ENCODE peak calls at places on chromosomes 7 and 10, in eight cellular contexts. One of them, this sample, is unnamed.
A peak's percentile ranks its signal among the peaks of the same experiment; 100 is the strongest.

GRCh38 chr10:68208424-68209042 is 23.4 kb downstream of the ATOH7 start:
- DNase-seq in tibial artery: no peak
- DNase-seq in A549: peak; percentile 90
- DNase-seq in tibial nerve: no peak
- DNase-seq in IMR-90: peak; percentile 79
- DNase-seq in fibroblast of lung: peak; percentile 81
- DNase-seq in spleen: no peak
- DNase-seq in astrocyte: peak; percentile 55
- DNase-seq in this sample: peak; percentile 65

GRCh38 chr7:155435110-155435509 is 22.8 kb upstream of the EN2 start:
- DNase-seq in IMR-90: no peak
- DNase-seq in tibial artery: no peak
- DNase-seq in fibroblast of lung: no peak
- DNase-seq in astrocyte: no peak
- DNase-seq in spleen: peak; percentile 1
- DNase-seq in A549: no peak
- DNase-seq in tibial nerve: no peak
- DNase-seq in this sample: no peak

GRCh38 chr10:132570771-132571564 is 33.4 kb downstream of the INPP5A start:
- DNase-seq in tibial nerve: no peak
- DNase-seq in fibroblast of lung: no peak
- DNase-seq in spleen: peak; percentile 93
- DNase-seq in A549: no peak
- DNase-seq in astrocyte: no peak
- DNase-seq in tibial artery: no peak
- DNase-seq in IMR-90: no peak
- DNase-seq in this sample: no peak

GRCh38 chr10:115141254-115141653 is 48.1 kb downstream of the ATRNL1 start:
- DNase-seq in tibial nerve: no peak
- DNase-seq in fibroblast of lung: peak; percentile 48
- DNase-seq in A549: peak; percentile 8
- DNase-seq in tibial artery: no peak
- DNase-seq in spleen: no peak
- DNase-seq in astrocyte: peak; percentile 1
- DNase-seq in IMR-90: peak; percentile 12
- DNase-seq in this sample: no peak

GRCh38 chr7:46759711-46760480 is 822.0 kb downstream of the TNS3 start:
- DNase-seq in tibial artery: no peak
- DNase-seq in fibroblast of lung: peak; percentile 51
- DNase-seq in spleen: no peak
- DNase-seq in IMR-90: peak; percentile 38
- DNase-seq in A549: peak; percentile 29
- DNase-seq in astrocyte: peak; percentile 78
- DNase-seq in tibial nerve: no peak
- DNase-seq in this sample: no peak

GRCh38 chr10:18476283-18476682 is 175.1 kb downstream of the NSUN6 start:
- DNase-seq in spleen: no peak
- DNase-seq in tibial nerve: no peak
- DNase-seq in astrocyte: no peak
- DNase-seq in tibial artery: no peak
- DNase-seq in A549: no peak
- DNase-seq in fibroblast of lung: no peak
- DNase-seq in IMR-90: no peak
- DNase-seq in this sample: no peak

GRCh38 chr7:105916603-105917002 is 40.2 kb upstream of the ATXN7L1 start:
- DNase-seq in fibroblast of lung: peak; percentile 48
- DNase-seq in A549: no peak
- DNase-seq in IMR-90: peak; percentile 56
- DNase-seq in astrocyte: peak; percentile 36
- DNase-seq in spleen: no peak
- DNase-seq in tibial nerve: no peak
- DNase-seq in tibial artery: no peak
- DNase-seq in this sample: no peak

GRCh38 chr10:132407243-132407746 is 10.3 kb downstream of the PWWP2B start:
- DNase-seq in A549: no peak
- DNase-seq in astrocyte: no peak
- DNase-seq in tibial artery: no peak
- DNase-seq in spleen: no peak
- DNase-seq in fibroblast of lung: no peak
- DNase-seq in IMR-90: no peak
- DNase-seq in tibial nerve: no peak
- DNase-seq in this sample: no peak

GRCh38 chr7:132207211-132207610 is 369.1 kb downstream of the PLXNA4 start:
- DNase-seq in fibroblast of lung: no peak
- DNase-seq in A549: no peak
- DNase-seq in tibial nerve: no peak
- DNase-seq in IMR-90: no peak
- DNase-seq in spleen: no peak
- DNase-seq in astrocyte: no peak
- DNase-seq in tibial artery: no peak
- DNase-seq in this sample: no peak

GRCh38 chr10:31197886-31198285 is 121.1 kb upstream of the ZEB1 start:
- DNase-seq in spleen: no peak
- DNase-seq in fibroblast of lung: no peak
- DNase-seq in tibial artery: no peak
- DNase-seq in tibial nerve: no peak
- DNase-seq in astrocyte: peak; percentile 8
- DNase-seq in A549: no peak
- DNase-seq in IMR-90: peak; percentile 78
- DNase-seq in this sample: no peak

GRCh38 chr10:117174439-117175214 is 22.7 kb upstream of the KCNK18 start:
- DNase-seq in IMR-90: peak; percentile 57
- DNase-seq in fibroblast of lung: peak; percentile 63
- DNase-seq in astrocyte: peak; percentile 46
- DNase-seq in tibial nerve: peak; percentile 85
- DNase-seq in spleen: peak; percentile 90
- DNase-seq in A549: peak; percentile 80
- DNase-seq in tibial artery: peak; percentile 76
- DNase-seq in this sample: peak; percentile 62

GRCh38 chr7:24608504-24608903 is 35.3 kb downstream of the PALS2 start:
- DNase-seq in spleen: no peak
- DNase-seq in tibial nerve: no peak
- DNase-seq in tibial artery: no peak
- DNase-seq in astrocyte: no peak
- DNase-seq in IMR-90: no peak
- DNase-seq in fibroblast of lung: no peak
- DNase-seq in A549: no peak
- DNase-seq in this sample: no peak

GRCh38 chr10:86361134-86362128 is 5.2 kb downstream of the GRID1 start:
- DNase-seq in spleen: peak; percentile 48
- DNase-seq in fibroblast of lung: no peak
- DNase-seq in A549: no peak
- DNase-seq in astrocyte: no peak
- DNase-seq in tibial nerve: no peak
- DNase-seq in IMR-90: no peak
- DNase-seq in tibial artery: peak; percentile 50
- DNase-seq in this sample: peak; percentile 34

GRCh38 chr7:114100810-114101209 is 182.0 kb upstream of the PPP1R3A start:
- DNase-seq in fibroblast of lung: no peak
- DNase-seq in tibial artery: no peak
- DNase-seq in spleen: no peak
- DNase-seq in tibial nerve: no peak
- DNase-seq in A549: no peak
- DNase-seq in astrocyte: no peak
- DNase-seq in IMR-90: no peak
- DNase-seq in this sample: no peak

GRCh38 chr10:122276611-122277205 is 5.6 kb downstream of the BTBD16 start:
- DNase-seq in astrocyte: peak; percentile 43
- DNase-seq in IMR-90: peak; percentile 65
- DNase-seq in fibroblast of lung: peak; percentile 35
- DNase-seq in spleen: no peak
- DNase-seq in A549: peak; percentile 71
- DNase-seq in tibial artery: no peak
- DNase-seq in tibial nerve: no peak
- DNase-seq in this sample: peak; percentile 59

GRCh38 chr7:29274156-29275017 is 79.8 kb downstream of the CHN2 start:
- DNase-seq in IMR-90: no peak
- DNase-seq in spleen: no peak
- DNase-seq in fibroblast of lung: peak; percentile 74
- DNase-seq in tibial artery: no peak
- DNase-seq in tibial nerve: no peak
- DNase-seq in A549: no peak
- DNase-seq in astrocyte: peak; percentile 51
- DNase-seq in this sample: no peak

GRCh38 chr7:66359656-66360211 is 154.6 kb downstream of the TPST1 start:
- DNase-seq in A549: no peak
- DNase-seq in tibial nerve: no peak
- DNase-seq in tibial artery: no peak
- DNase-seq in IMR-90: no peak
- DNase-seq in fibroblast of lung: peak; percentile 28
- DNase-seq in spleen: peak; percentile 45
- DNase-seq in astrocyte: no peak
- DNase-seq in this sample: peak; percentile 83

GRCh38 chr7:157928171-157928794 is 591.5 kb downstream of the DNAJB6 start:
- DNase-seq in spleen: no peak
- DNase-seq in astrocyte: no peak
- DNase-seq in tibial artery: no peak
- DNase-seq in IMR-90: no peak
- DNase-seq in fibroblast of lung: no peak
- DNase-seq in A549: no peak
- DNase-seq in tibial nerve: no peak
- DNase-seq in this sample: no peak

GRCh38 chr7:157930441-157930840 is 593.6 kb downstream of the DNAJB6 start:
- DNase-seq in astrocyte: no peak
- DNase-seq in fibroblast of lung: no peak
- DNase-seq in tibial artery: no peak
- DNase-seq in A549: no peak
- DNase-seq in IMR-90: no peak
- DNase-seq in spleen: no peak
- DNase-seq in tibial nerve: no peak
- DNase-seq in this sample: no peak

GRCh38 chr7:157930926-157931466 is 594.2 kb downstream of the DNAJB6 start:
- DNase-seq in A549: no peak
- DNase-seq in tibial artery: no peak
- DNase-seq in tibial nerve: no peak
- DNase-seq in spleen: no peak
- DNase-seq in IMR-90: no peak
- DNase-seq in astrocyte: no peak
- DNase-seq in fibroblast of lung: no peak
- DNase-seq in this sample: no peak

GRCh38 chr7:157928808-157929425 is 592.1 kb downstream of the DNAJB6 start:
- DNase-seq in spleen: no peak
- DNase-seq in tibial nerve: no peak
- DNase-seq in astrocyte: no peak
- DNase-seq in fibroblast of lung: no peak
- DNase-seq in tibial artery: no peak
- DNase-seq in A549: no peak
- DNase-seq in IMR-90: no peak
- DNase-seq in this sample: no peak

GRCh38 chr7:157929671-157930070 is 592.9 kb downstream of the DNAJB6 start:
- DNase-seq in A549: no peak
- DNase-seq in tibial artery: no peak
- DNase-seq in astrocyte: no peak
- DNase-seq in fibroblast of lung: no peak
- DNase-seq in tibial nerve: no peak
- DNase-seq in spleen: no peak
- DNase-seq in IMR-90: no peak
- DNase-seq in this sample: no peak
- H3K9me3 ChIP-seq in A549: peaks cover 14% of the 10 kb centered on the region
- H3K9me3 ChIP-seq in tibial artery: peaks cover 2% of the 10 kb centered on the region
- H3K9me3 ChIP-seq in astrocyte: peaks cover 21% of the 10 kb centered on the region
- H3K9me3 ChIP-seq in fibroblast of lung: no peaks in the 10 kb centered on the region
- H3K9me3 ChIP-seq in tibial nerve: no peaks in the 10 kb centered on the region
- H3K9me3 ChIP-seq in spleen: no peaks in the 10 kb centered on the region
- H3K9me3 ChIP-seq in IMR-90: peaks cover 53% of the 10 kb centered on the region
- H3K9me3 ChIP-seq in this sample: peaks cover 25% of the 10 kb centered on the region

DNA sequence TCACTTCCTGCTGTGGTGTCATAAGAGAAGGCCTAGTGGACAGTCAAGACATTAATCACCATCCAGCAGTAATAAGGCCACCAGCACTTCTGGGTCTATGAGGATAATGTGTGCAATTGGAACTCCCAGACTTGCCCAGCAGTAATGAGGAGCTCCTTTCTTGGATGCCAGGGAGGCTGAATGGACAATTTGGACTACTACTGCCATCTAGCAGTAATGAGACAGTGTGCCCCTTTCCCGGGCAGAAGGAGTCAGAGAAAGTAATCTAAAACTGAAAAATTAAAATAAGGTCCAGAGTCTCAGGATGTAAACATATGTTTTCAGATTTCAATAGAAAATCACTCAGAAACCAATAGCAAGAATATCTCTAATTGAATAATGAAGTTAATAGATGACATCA is 400.4 kb downstream of the CDC14C start:
- DNase-seq in astrocyte: peak; percentile 3
- DNase-seq in spleen: no peak
- DNase-seq in tibial artery: no peak
- DNase-seq in A549: peak; percentile 4
- DNase-seq in IMR-90: no peak
- DNase-seq in tibial nerve: no peak
- DNase-seq in fibroblast of lung: no peak
- DNase-seq in this sample: no peak
- TF ChIP-seq CTCF in astrocyte: no peak
- TF ChIP-seq CTCF in spleen: peak; percentile 35
- TF ChIP-seq CTCF in tibial artery: no peak
- TF ChIP-seq CTCF in A549: no peak
- TF ChIP-seq CTCF in IMR-90: no peak
- TF ChIP-seq CTCF in tibial nerve: no peak
- TF ChIP-seq CTCF in fibroblast of lung: no peak
- TF ChIP-seq CTCF in this sample: peak; percentile 56

GRCh38 chr10:53980210-53980609 is 820.8 kb downstream of the PCDH15 start:
- DNase-seq in spleen: no peak
- DNase-seq in astrocyte: no peak
- DNase-seq in tibial nerve: no peak
- DNase-seq in A549: no peak
- DNase-seq in IMR-90: no peak
- DNase-seq in tibial artery: no peak
- DNase-seq in fibroblast of lung: no peak
- DNase-seq in this sample: no peak
- H3K4me3 ChIP-seq in spleen: no peak overlapping the region
- H3K4me3 ChIP-seq in astrocyte: no peak overlapping the region
- H3K4me3 ChIP-seq in tibial nerve: no peak overlapping the region
- H3K4me3 ChIP-seq in A549: no peak overlapping the region
- H3K4me3 ChIP-seq in IMR-90: no peak overlapping the region
- H3K4me3 ChIP-seq in tibial artery: no peak overlapping the region
- H3K4me3 ChIP-seq in fibroblast of lung: no peak overlapping the region
- H3K4me3 ChIP-seq in this sample: no peak overlapping the region

DNA sequence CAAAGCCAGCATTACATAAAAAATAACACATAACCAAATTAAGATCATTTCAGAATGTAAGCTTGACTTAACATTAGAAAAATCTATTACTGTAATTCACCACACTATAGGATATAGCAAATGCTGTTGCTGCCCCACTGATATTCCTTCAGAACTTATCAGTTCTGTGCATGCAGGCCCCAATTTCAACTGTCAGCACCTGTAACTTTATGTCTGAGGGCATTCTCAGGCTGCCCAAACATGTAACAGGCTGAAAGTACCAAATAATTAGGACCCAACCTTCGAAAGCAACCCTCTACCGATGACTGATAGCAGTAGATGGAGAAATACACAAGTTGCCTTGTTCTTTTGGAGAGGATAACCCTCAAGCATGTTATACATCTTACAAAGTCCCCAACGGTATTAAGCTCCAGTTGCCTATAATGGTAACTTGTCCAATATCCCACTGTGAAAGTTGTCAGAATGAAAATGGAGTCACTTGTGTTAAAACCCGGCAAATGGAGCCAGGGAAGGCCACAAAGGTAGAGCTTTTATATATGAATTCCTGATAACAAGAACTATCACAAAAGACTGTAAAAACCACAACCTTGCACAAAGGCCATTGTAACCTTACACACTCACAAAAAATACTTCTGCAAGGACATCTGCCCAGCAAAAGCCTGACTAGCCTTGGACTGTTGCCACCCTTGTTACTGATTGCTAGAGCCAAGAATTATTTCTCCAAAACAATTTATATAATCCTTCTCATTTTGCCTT is 66.9 kb upstream of the ZNF746 start:
- DNase-seq in tibial nerve: no peak
- DNase-seq in IMR-90: no peak
- DNase-seq in spleen: no peak
- DNase-seq in A549: no peak
- DNase-seq in fibroblast of lung: no peak
- DNase-seq in astrocyte: no peak
- DNase-seq in tibial artery: no peak
- DNase-seq in this sample: no peak
- H3K9me3 ChIP-seq in tibial nerve: no peaks in the 10 kb centered on the region
- H3K9me3 ChIP-seq in IMR-90: peaks cover 5% of the 10 kb centered on the region
- H3K9me3 ChIP-seq in spleen: no peaks in the 10 kb centered on the region
- H3K9me3 ChIP-seq in A549: peaks cover 11% of the 10 kb centered on the region
- H3K9me3 ChIP-seq in fibroblast of lung: no peaks in the 10 kb centered on the region
- H3K9me3 ChIP-seq in astrocyte: peaks cover 4% of the 10 kb centered on the region
- H3K9me3 ChIP-seq in tibial artery: no peaks in the 10 kb centered on the region
- H3K9me3 ChIP-seq in this sample: no peaks in the 10 kb centered on the region